ENCODE peak calls at places on chromosomes 12 and 14, in ten cellular contexts. D is heart left ventricle; Q is A172; B is WERI-Rb-1; O is stimulated activated CD4-positive, alpha-beta T cell treated with anti-CD3 and anti-CD28 coated beads, Interleukin-1b, Interleukin-23, amount 100 ng/mL, for 4 hours; Z is epithelial cell of prostate; U is HuH-7.5; P is left ventricle myocardium inferior; Y is PC-3; C is endothelial cell of umbilical vein. R is an unnamed sample.

GRCh38 chr12:126139355-126139754 is 1074.1 kb downstream of the AACS start:
- DNase-seq in D (no peak), Q (no peak), B (no peak), O (no peak), Z (no peak), U (no peak), P (no peak), Y (no peak), C (no peak), R (no peak)

GRCh38 chr12:52052471-52053186 is 1.4 kb downstream of the NR4A1 start:
- DNase-seq in D (no peak), Q (no peak), B (no peak), O (no peak), Z (no peak), U (no peak), P (no peak), Y (peak; percentile 42), C (no peak), R (no peak)

GRCh38 chr12:116903818-116904217 is 6.9 kb upstream of the FBXW8 start:
- DNase-seq in D (no peak), Q (no peak), B (no peak), O (no peak), Z (no peak), U (no peak), P (no peak), Y (no peak), C (no peak), R (no peak)

GRCh38 chr14:99986416-99986815 is 78.8 kb upstream of the EVL start:
- DNase-seq in D (no peak), Q (no peak), B (no peak), O (no peak), Z (no peak), U (no peak), P (no peak), Y (no peak), C (no peak), R (no peak)

GRCh38 chr12:85076688-85077430 is 40.7 kb downstream of the LRRIQ1 start:
- DNase-seq in D (no peak), Q (peak; percentile 82), B (no peak), O (no peak), Z (peak; percentile 84), U (peak; percentile 13), P (no peak), Y (peak; percentile 93), C (peak; percentile 87), R (no peak)

GRCh38 chr12:124022161-124022560 is 49.1 kb downstream of the ZNF664 start:
- DNase-seq in D (no peak), Q (no peak), B (no peak), O (no peak), Z (no peak), U (no peak), P (no peak), Y (no peak), C (no peak), R (no peak)

GRCh38 chr12:94207467-94208432 is 59.4 kb downstream of the PLXNC1 start:
- DNase-seq in D (no peak), Q (no peak), B (no peak), O (peak; percentile 13), Z (no peak), U (no peak), P (no peak), Y (peak; percentile 20), C (no peak), R (no peak)

GRCh38 chr14:86450075-86450474 is 920.1 kb downstream of the FLRT2 start:
- DNase-seq in D (no peak), Q (no peak), B (no peak), O (no peak), Z (no peak), U (no peak), P (no peak), Y (no peak), C (no peak), R (no peak)

GRCh38 chr14:90419200-90419599 is 22.4 kb downstream of the CALM1 start:
- DNase-seq in D (peak; percentile 89), Q (peak; percentile 99), B (no peak), O (no peak), Z (peak; percentile 89), U (no peak), P (peak; percentile 67), Y (peak; percentile 100), C (peak; percentile 100), R (peak; percentile 89)

R was measured in right cardiac atrium.